ENCODE peak calls at places on chromosome 21, in seven cellular contexts. R, F, M, T, Q, Z and I are unnamed samples.

GRCh38 chr21:36873511-36873910 is 93.0 kb downstream of the HLCS start:
- DNase-seq in T (no peak), Q (no peak), Z (no peak), F (no peak), R (no peak), M (no peak), I (no peak)

GRCh38 chr21:15964181-15964855 is 234.5 kb downstream of the USP25 start:
- DNase-seq in M (no peak), R (no peak), Z (no peak), T (no peak), F (no peak), Q (no peak), I (peak)

GRCh38 chr21:27168084-27168483 is 201.2 kb upstream of the ADAMTS5 start:
- DNase-seq in T (no peak), R (no peak), Z (no peak), F (no peak), Q (no peak), M (no peak), I (no peak)

GRCh38 chr21:36454706-36455105 is 25.2 kb downstream of the CLDN14 start:
- DNase-seq in F (no peak), Z (no peak), Q (no peak), T (no peak), M (no peak), R (no peak), I (no peak)

GRCh38 chr21:34844924-34845238 is 176.1 kb downstream of the CLIC6 start:
- DNase-seq in M (no peak), Z (no peak), R (no peak), Q (no peak), T (no peak), F (no peak), I (no peak)

GRCh38 chr21:37784591-37785318 is 131.5 kb downstream of the KCNJ6 start:
- DNase-seq in Q (no peak), F (no peak), T (no peak), M (no peak), Z (no peak), R (no peak), I (no peak)

GRCh38 chr21:35926003-35926541 is 134.3 kb downstream of the SETD4 start:
- DNase-seq in R (no peak), Z (no peak), T (no peak), F (no peak), M (no peak), Q (no peak), I (no peak)

GRCh38 chr21:42388740-42389448 is 7.0 kb downstream of the TMPRSS3 start:
- DNase-seq in Q (no peak), Z (peak), R (no peak), T (no peak), F (no peak), M (no peak), I (no peak)

GRCh38 chr21:37675202-37675801 is 241.0 kb downstream of the KCNJ6 start:
- DNase-seq in Z (peak), T (no peak), F (peak), R (peak), Q (peak), M (peak), I (peak)

GRCh38 chr21:34157456-34158025 is 84.2 kb downstream of the MRPS6 start:
- DNase-seq in M (no peak), Q (no peak), Z (no peak), R (no peak), F (no peak), T (no peak), I (no peak)

GRCh38 chr21:44984428-44984791 is 44.6 kb downstream of the SLX9 start:
- DNase-seq in Z (no peak), F (no peak), R (no peak), Q (no peak), T (no peak), M (no peak), I (no peak)

GRCh38 chr21:17396948-17397347 is 115.9 kb upstream of the CXADR start:
- DNase-seq in M (no peak), Z (no peak), R (no peak), F (no peak), Q (no peak), T (no peak), I (no peak)

GRCh38 chr21:19490481-19490880 is 1086.9 kb upstream of the TMPRSS15 start:
- DNase-seq in Z (no peak), M (no peak), Q (no peak), R (no peak), F (no peak), T (no peak), I (no peak)

GRCh38 chr21:34524671-34525601 is 12.9 kb upstream of the KCNE1 start:
- DNase-seq in T (no peak), R (no peak), F (peak), Z (no peak), M (peak), Q (no peak), I (no peak)

GRCh38 chr21:36756527-36756926 is 57.6 kb downstream of the SIM2 start:
- DNase-seq in R (no peak), T (no peak), Q (no peak), Z (no peak), M (no peak), F (peak), I (no peak)

GRCh38 chr21:15282666-15283065 is 217.9 kb upstream of the NRIP1 start:
- DNase-seq in M (no peak), R (no peak), Z (no peak), T (no peak), Q (no peak), F (no peak), I (no peak)

GRCh38 chr21:36990508-36991205 is 15.8 kb upstream of the RIPPLY3 start:
- DNase-seq in R (no peak), F (no peak), Q (no peak), T (no peak), M (no peak), Z (no peak), I (no peak)

GRCh38 chr21:15627823-15628222 is 102.0 kb upstream of the USP25 start:
- DNase-seq in F (no peak), Q (no peak), Z (no peak), R (no peak), M (no peak), T (no peak), I (no peak)

GRCh38 chr21:29187939-29188338 is 57.5 kb downstream of the MAP3K7CL start:
- DNase-seq in R (peak), F (peak), Q (no peak), T (no peak), Z (peak), M (peak), I (peak)

GRCh38 chr21:34698270-34699015 is 29.6 kb downstream of the CLIC6 start:
- DNase-seq in M (no peak), F (no peak), R (no peak), Z (no peak), T (no peak), Q (no peak), I (no peak)

GRCh38 chr21:28615276-28615675 is 377.4 kb downstream of the LTN1 start:
- DNase-seq in Q (no peak), R (no peak), M (no peak), F (no peak), T (no peak), Z (no peak), I (no peak)

GRCh38 chr21:20292280-20292679 is 705.9 kb upstream of the NCAM2 start:
- DNase-seq in Q (no peak), M (no peak), F (no peak), T (no peak), Z (no peak), R (no peak), I (no peak)

GRCh38 chr21:40067751-40068150 is 200.5 kb downstream of the PCP4 start:
- DNase-seq in Q (no peak), R (no peak), M (no peak), T (no peak), F (no peak), Z (no peak), I (no peak)

GRCh38 chr21:27476696-27477095 is 509.8 kb upstream of the ADAMTS5 start:
- DNase-seq in F (peak), R (no peak), Q (no peak), M (no peak), Z (no peak), T (no peak), I (no peak)

GRCh38 chr21:34974162-34974981 is 74.7 kb downstream of the RUNX1 start:
- DNase-seq in F (no peak), R (no peak), Q (no peak), Z (no peak), T (no peak), M (no peak), I (no peak)

GRCh38 chr21:16773206-16773605 is 739.6 kb upstream of the CXADR start:
- DNase-seq in R (no peak), T (no peak), Z (no peak), M (no peak), Q (no peak), F (peak), I (no peak)

GRCh38 chr21:17406202-17406601 is 106.6 kb upstream of the CXADR start:
- DNase-seq in Z (no peak), T (no peak), M (no peak), R (no peak), Q (no peak), F (no peak), I (no peak)

GRCh38 chr21:17402885-17403477 is 109.9 kb upstream of the CXADR start:
- DNase-seq in T (no peak), R (no peak), M (no peak), F (no peak), Q (peak), Z (no peak), I (no peak)

DNA sequence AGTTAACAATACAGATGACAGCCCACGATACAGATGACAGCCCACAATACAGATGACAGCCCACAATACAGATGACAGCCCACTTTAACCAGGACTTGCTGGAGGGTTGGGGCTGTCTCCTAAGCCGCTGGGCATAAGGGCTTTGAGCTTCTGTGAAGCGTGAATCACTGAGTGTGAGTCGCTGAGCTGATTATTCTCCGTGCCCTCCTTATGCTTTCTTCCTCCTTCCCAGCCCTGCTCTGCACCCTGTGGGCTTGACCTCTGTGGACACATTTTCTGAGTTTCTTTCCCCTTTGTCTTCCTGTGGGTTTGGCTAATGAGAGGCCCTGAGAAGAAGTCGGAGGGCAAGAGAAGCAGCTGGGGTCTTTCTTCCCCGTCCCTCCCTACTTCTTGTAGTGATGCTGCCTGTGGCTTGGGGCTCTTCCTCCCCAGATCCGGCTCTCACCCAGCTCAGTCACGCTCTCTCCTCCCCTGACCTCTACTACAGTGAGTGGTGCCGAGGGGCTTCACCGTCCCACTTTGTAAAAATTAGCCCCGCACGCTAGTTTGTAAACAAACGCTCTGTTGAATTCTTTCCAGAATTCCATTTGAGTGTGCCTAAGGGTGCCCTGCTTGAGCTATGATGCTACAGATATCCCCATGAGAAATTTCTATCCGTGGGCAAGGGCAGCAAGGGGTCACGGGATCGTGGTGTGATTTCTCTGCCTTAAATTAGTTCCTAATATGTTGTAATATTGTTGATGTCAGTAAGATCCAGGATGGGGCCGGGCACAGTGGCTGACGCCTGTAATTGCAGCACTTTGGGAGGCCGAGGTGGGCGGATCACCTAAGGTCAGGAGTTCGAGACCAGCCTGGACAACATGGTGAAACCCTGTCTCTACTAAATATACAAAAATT is 46.4 kb upstream of the SOD1 start:
- DNase-seq in Q (peak), Z (no peak), M (no peak), R (no peak), F (no peak), T (no peak), I (no peak)
- TF ChIP-seq CTCF in Q (no peak), Z (no peak), M (no peak), R (no peak), F (no peak), T (no peak), I (no peak)

GRCh38 chr21:46021398-46021797 is 39.8 kb downstream of the COL6A1 start:
- DNase-seq in M (no peak), R (no peak), T (no peak), Z (no peak), Q (no peak), F (no peak), I (no peak)

GRCh38 chr21:46022551-46023107 is 41.1 kb downstream of the COL6A1 start:
- DNase-seq in Q (no peak), R (peak), M (peak), F (no peak), T (no peak), Z (no peak), I (no peak)

GRCh38 chr21:46020581-46020980 is 39.0 kb downstream of the COL6A1 start:
- DNase-seq in M (no peak), F (no peak), Z (no peak), T (no peak), Q (no peak), R (no peak), I (no peak)

GRCh38 chr21:46023126-46023985 is 41.8 kb downstream of the COL6A1 start:
- DNase-seq in F (no peak), Q (no peak), M (peak), R (no peak), Z (no peak), T (no peak), I (no peak)

DNA sequence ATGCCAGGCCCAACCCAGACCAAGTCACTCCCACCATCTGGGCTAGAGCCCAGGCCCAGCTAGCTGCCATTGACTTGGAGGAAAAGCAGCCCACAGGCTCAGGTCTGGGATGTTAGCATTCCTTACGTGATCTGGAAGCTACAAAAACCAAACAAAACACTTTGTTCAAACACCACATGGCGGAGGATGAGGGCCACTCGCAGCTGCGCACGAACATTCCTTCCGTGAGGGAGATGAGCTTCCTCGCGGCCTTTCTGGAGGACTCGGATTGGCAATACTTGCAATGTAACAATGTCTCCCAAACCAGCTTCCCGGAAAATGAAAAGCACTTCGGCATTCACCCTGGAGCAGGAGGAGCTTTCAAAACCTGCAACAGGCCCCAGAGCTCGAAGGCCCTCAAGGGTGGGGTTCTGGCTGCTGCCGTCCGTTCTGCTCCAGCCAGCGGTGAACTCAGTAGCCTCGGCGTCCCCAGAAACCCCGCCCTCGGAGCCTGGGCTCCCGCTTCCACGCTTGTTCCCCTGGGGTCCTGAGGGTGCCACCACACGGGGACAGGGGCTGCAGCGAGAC is 40.5 kb downstream of the COL6A1 start:
- DNase-seq in F (no peak), R (peak), T (peak), Q (no peak), M (peak), Z (no peak), I (no peak)
- H3K4me3 ChIP-seq in F (no peak), R (no peak), T (peak), Q (no peak), M (no peak), Z (no peak), I (no peak)

GRCh38 chr21:31670065-31670464 is 10.6 kb downstream of the SOD1 start:
- DNase-seq in T (no peak), M (no peak), F (no peak), Z (no peak), R (no peak), Q (no peak), I (no peak)

GRCh38 chr21:31667141-31667540 is 7.6 kb downstream of the SOD1 start:
- DNase-seq in M (no peak), Z (no peak), Q (peak), F (no peak), R (no peak), T (no peak), I (no peak)

GRCh38 chr21:31667639-31668038 is 8.1 kb downstream of the SOD1 start:
- DNase-seq in F (no peak), Z (no peak), Q (no peak), T (no peak), R (no peak), M (no peak), I (no peak)

GRCh38 chr21:31666445-31667010 is 7.0 kb downstream of the SOD1 start:
- DNase-seq in M (no peak), R (no peak), F (no peak), Q (no peak), Z (no peak), T (no peak), I (no peak)

GRCh38 chr21:31668651-31669491 is 9.4 kb downstream of the SOD1 start:
- DNase-seq in F (no peak), R (no peak), M (no peak), T (no peak), Q (no peak), Z (no peak), I (no peak)
- TF ChIP-seq POLR2A in F (no peak), R (no peak), M (no peak), T (no peak), Q (no peak), Z (no peak), I (no peak)

GRCh38 chr21:43693981-43694380 is 24.9 kb upstream of the PDXK start:
- DNase-seq in M (no peak), T (peak), Q (no peak), Z (no peak), R (no peak), F (no peak), I (no peak)
- TF ChIP-seq CTCF in M (no peak), T (no peak), Q (no peak), Z (no peak), R (no peak), F (no peak), I (no peak)

GRCh38 chr21:41361786-41362604 is at the start of gene MX2:
- DNase-seq in F (no peak), T (peak), R (peak), M (peak), Q (peak), Z (peak), I (no peak)
- H3K4me3 ChIP-seq in F (no peak), T (peak), R (peak), M (peak), Q (peak), Z (no peak), I (no peak)

GRCh38 chr21:32717851-32718316 is 9.9 kb downstream of the SYNJ1 start:
- DNase-seq in T (no peak), F (no peak), Z (no peak), R (no peak), M (no peak), Q (peak), I (no peak)
- TF ChIP-seq POLR2A in T (no peak), F (no peak), Z (no peak), R (no peak), M (no peak), Q (no peak), I (no peak)

GRCh38 chr21:43916691-43917514 is 51.9 kb downstream of the AGPAT3 start:
- DNase-seq in T (peak), Q (peak), M (no peak), R (no peak), F (no peak), Z (no peak), I (no peak)

GRCh38 chr21:43916076-43916475 is 51.1 kb downstream of the AGPAT3 start:
- DNase-seq in F (no peak), R (no peak), Q (no peak), M (no peak), Z (no peak), T (peak), I (no peak)

GRCh38 chr21:43918385-43918947 is 53.4 kb downstream of the AGPAT3 start:
- DNase-seq in Z (no peak), R (peak), Q (no peak), T (no peak), F (no peak), M (no peak), I (no peak)

GRCh38 chr21:43919283-43919682 is 54.3 kb downstream of the AGPAT3 start:
- DNase-seq in R (no peak), M (no peak), T (no peak), F (no peak), Q (no peak), Z (no peak), I (no peak)

DNA sequence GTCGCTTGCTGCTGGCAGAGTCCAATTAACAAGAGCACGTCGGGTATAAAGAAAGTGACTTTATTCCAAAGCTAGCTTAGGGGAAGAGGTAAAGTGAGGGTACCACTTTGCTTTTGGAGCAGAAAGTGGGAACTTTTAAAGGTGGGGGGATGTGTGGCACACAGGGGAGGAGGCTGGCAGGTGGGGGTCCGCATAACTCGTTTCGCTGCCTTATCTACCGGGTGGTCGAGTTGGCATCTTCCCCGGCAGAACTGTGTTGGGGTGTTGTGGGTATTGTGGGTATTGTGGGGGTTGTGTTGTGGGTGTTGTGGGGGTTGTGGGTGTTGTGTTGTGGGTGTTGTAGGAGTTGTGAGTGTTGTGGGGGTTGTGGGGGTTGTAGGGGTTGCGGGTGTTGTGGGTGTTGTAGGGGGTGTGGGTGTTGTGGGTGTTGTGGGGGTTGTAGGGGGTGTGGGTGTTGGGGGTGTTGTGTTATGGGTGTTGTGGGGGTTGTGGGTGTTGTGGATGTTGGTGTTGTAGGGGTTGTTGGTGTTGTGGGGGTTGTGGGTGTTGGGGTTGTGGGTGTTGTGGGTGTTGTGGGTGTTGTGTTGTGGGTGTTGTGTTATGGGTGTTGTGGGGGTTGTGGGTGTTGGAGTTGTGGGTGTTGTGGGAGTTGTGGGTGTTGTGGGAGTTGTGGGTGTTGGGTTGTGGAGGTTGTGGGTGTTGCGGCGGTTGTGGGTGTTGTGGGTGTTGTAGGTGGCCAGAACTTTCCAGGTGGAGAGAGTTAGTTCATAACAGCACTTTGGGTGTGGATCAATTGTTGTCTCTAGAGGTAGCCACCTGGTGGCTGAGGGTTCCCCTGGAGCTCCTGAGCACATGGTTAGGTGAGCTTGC is 52.7 kb downstream of the AGPAT3 start:
- DNase-seq in M (no peak), Q (no peak), Z (no peak), F (no peak), R (no peak), T (peak), I (no peak)
- TF ChIP-seq CTCF in M (no peak), Q (no peak), Z (no peak), F (no peak), R (no peak), T (no peak), I (no peak)